ENCODE peak calls at places on chromosomes 4 and X, in four cellular contexts. H, E, C and Z are unnamed samples. For H3K27me3, the result is how much of the 10 kb centered on the place peaks cover.

GRCh38 chr4:77308843-77309242 is 151.8 kb downstream of the CCNG2 start:
- DNase-seq in E (no peak), H (no peak), C (no peak), Z (no peak)

GRCh38 chrX:3119376-3119775 is 78.1 kb downstream of the ARSF start:
- DNase-seq in E (no peak), H (no peak), C (no peak), Z (no peak)

GRCh38 chrX:150696264-150696789 is 3.1 kb downstream of the MTMR1 start:
- DNase-seq in H (no peak), C (no peak), E (no peak), Z (no peak)

GRCh38 chr4:174595141-174595929 is 73.0 kb upstream of the HPGD start:
- DNase-seq in H (no peak), E (no peak), C (no peak), Z (no peak)

GRCh38 chrX:103793541-103793932 is 16.9 kb downstream of the PLP1 start:
- DNase-seq in C (no peak), E (no peak), H (no peak), Z (no peak)

GRCh38 chrX:133185938-133186337 is 32.2 kb downstream of the TFDP3 start:
- DNase-seq in C (no peak), E (no peak), H (no peak), Z (no peak)

GRCh38 chr4:38948551-38948950 is 80.9 kb downstream of the FAM114A1 start:
- DNase-seq in C (peak), H (no peak), E (no peak), Z (no peak)

GRCh38 chrX:106404512-106404911 is 207.3 kb upstream of the RADX start:
- DNase-seq in C (no peak), H (no peak), E (no peak), Z (no peak)

GRCh38 chrX:95346854-95347253 is 1337.8 kb upstream of the DIAPH2 start:
- DNase-seq in C (no peak), H (no peak), E (no peak), Z (no peak)

GRCh38 chr4:3314706-3315260 is 22.0 kb downstream of the RGS12 start:
- DNase-seq in H (no peak), E (no peak), C (no peak), Z (peak)

GRCh38 chr4:82457266-82457665 is 26.9 kb downstream of the ENOPH1 start:
- DNase-seq in E (no peak), C (no peak), H (no peak), Z (no peak)

GRCh38 chrX:12956704-12957541 is 18.0 kb upstream of the TMSB4X start:
- DNase-seq in H (no peak), E (no peak), C (no peak), Z (no peak)

GRCh38 chrX:154298312-154298711 is 2.7 kb downstream of the TKTL1 start:
- DNase-seq in H (no peak), E (no peak), C (peak), Z (no peak)

GRCh38 chrX:155966876-155967275 is 30.6 kb upstream of the IL9R start:
- DNase-seq in E (no peak), C (no peak), H (no peak), Z (no peak)

GRCh38 chr4:15651682-15652081 is 3.5 kb downstream of the FBXL5 start:
- DNase-seq in C (no peak), H (no peak), E (no peak), Z (no peak)

GRCh38 chrX:19793471-19793870 is 93.9 kb downstream of the SH3KBP1 start:
- DNase-seq in E (no peak), C (no peak), H (no peak), Z (no peak)

GRCh38 chr4:20684852-20685763 is 15.2 kb upstream of the PACRGL start:
- DNase-seq in C (no peak), H (no peak), E (no peak), Z (no peak)

GRCh38 chr4:100907465-100908454 is 389.9 kb upstream of the EMCN start:
- DNase-seq in C (no peak), E (no peak), H (no peak), Z (no peak)

GRCh38 chr4:103098331-103098730 is 1.3 kb downstream of the BDH2 start:
- DNase-seq in E (no peak), C (no peak), H (no peak), Z (no peak)

GRCh38 chr4:89915151-89915550 is 20.5 kb downstream of the MMRN1 start:
- DNase-seq in E (no peak), C (no peak), H (no peak), Z (no peak)

GRCh38 chrX:141133272-141133671 is 43.7 kb downstream of the LDOC1 start:
- DNase-seq in H (no peak), E (no peak), C (no peak), Z (no peak)

GRCh38 chr4:4919926-4920325 is 60.5 kb downstream of the MSX1 start:
- DNase-seq in C (no peak), E (no peak), H (no peak), Z (no peak)

GRCh38 chr4:173169428-173170209 is 1.0 kb downstream of the GALNT7 start:
- DNase-seq in E (peak), H (no peak), C (peak), Z (no peak)

GRCh38 chr4:93788712-93789111 is 39.8 kb upstream of the ATOH1 start:
- DNase-seq in C (no peak), H (no peak), E (no peak), Z (no peak)

GRCh38 chr4:5865896-5866599 is 26.8 kb downstream of the CRMP1 start:
- DNase-seq in C (no peak), H (no peak), E (no peak), Z (no peak)

GRCh38 chr4:98778206-98778605 is 119.8 kb upstream of the TSPAN5 start:
- DNase-seq in C (no peak), H (no peak), E (no peak), Z (no peak)

GRCh38 chr4:183149968-183150539 is 51.0 kb downstream of the WWC2 start:
- DNase-seq in E (no peak), C (no peak), H (no peak), Z (no peak)

GRCh38 chrX:154370300-154370881 is 4.0 kb downstream of the FLNA start:
- DNase-seq in H (no peak), C (peak), E (peak), Z (no peak)

GRCh38 chr4:3522326-3522640 is 9.9 kb downstream of the LRPAP1 start:
- DNase-seq in C (peak), H (no peak), E (no peak), Z (no peak)

GRCh38 chr4:189022441-189023035 is 883.3 kb downstream of the TRIML1 start:
- DNase-seq in C (no peak), H (no peak), E (no peak), Z (no peak)

GRCh38 chr4:36064147-36064546 is 180.2 kb downstream of the ARAP2 start:
- DNase-seq in E (no peak), H (no peak), C (no peak), Z (no peak)

GRCh38 chr4:67456577-67457196 is 88.6 kb downstream of the CENPC start:
- DNase-seq in H (no peak), E (no peak), C (no peak), Z (no peak)

GRCh38 chrX:24098932-24099331 is 44.2 kb downstream of the EIF2S3 start:
- DNase-seq in C (no peak), H (no peak), E (no peak), Z (no peak)

GRCh38 chrX:112759512-112759911 is 79.8 kb upstream of the LHFPL1 start:
- DNase-seq in C (no peak), H (no peak), E (no peak), Z (no peak)
- H3K27me3 ChIP-seq in C (under half), H (under half), E (under half), Z (under half)

GRCh38 chr4:169741569-169741968 is 16.2 kb downstream of the HPF1 start:
- DNase-seq in H (no peak), E (no peak), C (no peak), Z (no peak)

GRCh38 chr4:169745291-169745690 is 12.5 kb downstream of the HPF1 start:
- DNase-seq in E (no peak), C (no peak), H (no peak), Z (no peak)

GRCh38 chr4:169744601-169745000 is 13.1 kb downstream of the HPF1 start:
- DNase-seq in E (no peak), C (no peak), H (no peak), Z (no peak)
- H3K27ac ChIP-seq in E (no peak), C (no peak), H (no peak), Z (no peak)

GRCh38 chr4:108168672-108169562 is at the start of gene LEF1:
- DNase-seq in C (peak), E (no peak), H (no peak), Z (no peak)

GRCh38 chr4:108172231-108172779 is 3.6 kb upstream of the LEF1 start:
- DNase-seq in C (peak), E (no peak), H (no peak), Z (no peak)

GRCh38 chr4:108169639-108170038 is 907 bp upstream of the LEF1 start:
- DNase-seq in E (no peak), C (no peak), H (no peak), Z (no peak)

GRCh38 chr4:108171541-108172230 is 3.0 kb upstream of the LEF1 start:
- DNase-seq in E (no peak), H (no peak), C (no peak), Z (no peak)

DNA sequence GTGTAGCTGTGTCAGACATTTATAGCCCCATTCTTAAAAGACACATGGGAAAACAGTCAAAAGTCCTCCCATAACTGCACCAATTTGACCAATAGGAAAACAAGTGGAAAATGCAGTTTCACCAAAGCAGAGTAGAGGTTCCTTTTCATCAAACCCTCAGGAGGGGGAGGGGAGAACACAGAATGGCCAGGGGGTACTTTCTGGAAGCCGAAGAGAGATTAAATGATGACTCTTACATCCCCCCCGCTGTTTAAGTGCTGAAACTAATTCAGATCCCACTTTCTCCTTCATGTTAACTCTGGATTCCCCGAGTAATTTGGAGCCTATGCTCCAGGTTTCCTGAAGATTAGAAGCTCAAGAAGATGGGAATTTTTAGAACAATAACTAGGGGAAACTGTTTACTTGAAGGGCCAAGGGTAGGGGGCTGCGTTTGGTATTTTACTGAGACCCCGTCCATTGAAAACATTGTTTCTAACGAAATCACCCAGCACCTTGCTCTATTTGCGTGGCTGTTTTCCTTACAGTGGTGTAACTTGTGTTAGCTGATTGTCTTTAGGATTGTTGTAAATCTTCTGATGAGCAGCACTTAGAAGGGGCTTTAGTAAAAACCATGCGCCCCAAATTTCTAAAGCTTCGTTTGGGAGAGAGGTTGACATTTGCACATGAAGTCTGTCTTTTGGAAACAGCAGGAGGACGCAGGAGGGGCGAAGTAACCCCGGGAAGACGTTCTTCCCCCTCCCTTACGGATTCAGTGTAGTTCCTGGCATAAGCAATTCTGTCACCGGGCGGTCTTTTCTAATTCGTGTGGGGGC is 2.2 kb upstream of the LEF1 start:
- DNase-seq in H (no peak), E (no peak), C (no peak), Z (no peak)
- H3K4me3 ChIP-seq in H (peak), E (no peak), C (no peak), Z (no peak)

GRCh38 chrX:7500386-7500785 is 342.6 kb upstream of the VCX start:
- DNase-seq in C (no peak), E (no peak), H (no peak), Z (no peak)
- H3K27me3 ChIP-seq in C (under half), E (under half), H (under half), Z (under half)

GRCh38 chrX:9149831-9150230 is 115.9 kb upstream of the FAM9B start:
- DNase-seq in H (no peak), C (no peak), E (no peak), Z (no peak)
- H3K27ac ChIP-seq in H (no peak), C (no peak), E (no peak), Z (no peak)